ENCODE peak calls at places on chromosomes 1 and 21, in nine cellular contexts. U is HCT116, X is GM23248, N is GM23338, B is OCI-LY7, V is SK-N-SH, Z is PC-3, Q is hepatocyte, W is Karpas-422. E is an unnamed sample. For H4K20me1 and H3K9me2, the result is how much of the 10 kb centered on the place peaks cover.

GRCh38 chr1:59333626-59334277 is 36.9 kb downstream of the FGGY start:
- DNase-seq in U (no peak), X (no peak), N (no peak), B (no peak), V (no peak), Z (no peak), Q (no peak), W (no peak), E (no peak)

GRCh38 chr21:43613755-43614638 is 45.3 kb downstream of the HSF2BP start:
- DNase-seq in U (no peak), X (no peak), N (no peak), B (no peak), V (no peak), Z (no peak), Q (no peak), W (no peak), E (peak)

GRCh38 chr21:32334980-32335471 is 36.4 kb downstream of the MRAP start:
- DNase-seq in U (no peak), X (peak), N (no peak), B (no peak), V (no peak), Z (no peak), Q (no peak), W (no peak), E (no peak)

GRCh38 chr21:44370027-44370735 is 16.8 kb downstream of the TRPM2 start:
- DNase-seq in U (no peak), X (peak), N (peak), B (no peak), V (peak), Z (peak), Q (peak), W (no peak), E (no peak)

GRCh38 chr1:51962486-51963356 is 27.8 kb downstream of the RAB3B start:
- DNase-seq in U (no peak), X (peak), N (no peak), B (no peak), V (no peak), Z (no peak), Q (no peak), W (no peak), E (peak)

GRCh38 chr1:1175221-1176062 is 1.8 kb downstream of the TTLL10 start:
- DNase-seq in U (no peak), X (no peak), N (peak), B (no peak), V (peak), Z (no peak), Q (no peak), W (no peak), E (no peak)

GRCh38 chr21:45594721-45595489 is 48.6 kb upstream of the PCBP3 start:
- DNase-seq in U (no peak), X (no peak), N (no peak), B (no peak), V (no peak), Z (no peak), Q (no peak), W (no peak), E (no peak)

GRCh38 chr21:32270748-32271147 is 8.1 kb downstream of the MIS18A start:
- DNase-seq in U (no peak), X (no peak), N (no peak), B (no peak), V (no peak), Z (no peak), Q (no peak), W (no peak), E (no peak)

GRCh38 chr1:82388679-82389078 is 587.9 kb downstream of the ADGRL2 start:
- DNase-seq in U (no peak), X (peak), N (no peak), B (no peak), V (no peak), Z (peak), Q (peak), W (no peak), E (no peak)

GRCh38 chr1:18776777-18777176 is 82.7 kb downstream of the TAS1R2 start:
- DNase-seq in U (no peak), X (no peak), N (peak), B (no peak), V (no peak), Z (no peak), Q (no peak), W (no peak), E (no peak)

GRCh38 chr1:31843506-31843905 is 27.7 kb upstream of the SPOCD1 start:
- DNase-seq in U (peak), X (peak), N (peak), B (peak), V (no peak), Z (peak), Q (no peak), W (no peak), E (no peak)

GRCh38 chr1:88341436-88341835 is 342.6 kb upstream of the PKN2 start:
- DNase-seq in U (no peak), X (no peak), N (no peak), B (no peak), V (no peak), Z (no peak), Q (no peak), W (no peak), E (no peak)

GRCh38 chr1:6037338-6037762 is 8.3 kb upstream of the KCNAB2 start:
- DNase-seq in U (no peak), X (peak), N (no peak), B (peak), V (peak), Z (peak), Q (no peak), W (peak), E (no peak)
- H4K20me1 ChIP-seq in U (under half), X (under half), N (under half), B (under half), V (under half), Z (under half), Q (under half), W (under half), E (under half)

DNA sequence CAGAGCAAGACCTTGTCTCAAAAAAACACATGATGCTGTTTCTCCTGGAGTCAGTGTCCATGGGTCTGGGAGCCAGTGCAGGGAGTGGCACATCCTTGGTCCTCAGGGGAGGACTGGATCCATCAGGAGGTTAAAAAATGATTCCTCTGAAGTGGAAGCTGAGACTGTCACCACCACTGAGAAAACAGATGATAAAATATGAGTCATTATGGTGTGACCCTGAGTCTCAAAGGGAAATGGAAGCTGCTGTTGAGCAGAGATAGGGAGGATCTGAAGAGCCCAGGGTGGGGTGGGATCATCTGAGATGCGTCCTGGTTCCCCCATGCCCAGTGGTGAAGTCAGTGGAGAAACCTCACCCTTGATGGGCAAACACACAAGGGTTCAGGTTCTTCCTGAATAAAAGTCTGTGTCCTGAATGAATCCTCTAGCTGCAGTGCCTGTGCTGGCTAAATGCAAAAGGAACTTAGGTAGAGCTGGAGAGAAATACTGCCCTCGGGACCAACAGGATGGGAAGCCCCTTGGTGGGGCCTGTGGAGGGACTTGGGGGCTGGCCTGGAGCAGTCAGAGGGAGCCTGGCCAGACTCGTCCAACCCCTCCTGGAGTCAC is 61.6 kb upstream of the TENT5B start:
- DNase-seq in U (no peak), X (peak), N (no peak), B (no peak), V (no peak), Z (peak), Q (peak), W (no peak), E (no peak)
- H3K9me2 ChIP-seq in U (under half), X (under half), N (under half), B (under half), V (under half), Z (under half), Q (under half), W (under half), E (under half)

GRCh38 chr21:37453350-37453749 is 86.8 kb downstream of the DYRK1A start:
- DNase-seq in U (no peak), X (no peak), N (no peak), B (no peak), V (no peak), Z (no peak), Q (no peak), W (no peak), E (no peak)

GRCh38 chr21:37451446-37451845 is 84.9 kb downstream of the DYRK1A start:
- DNase-seq in U (no peak), X (no peak), N (no peak), B (no peak), V (no peak), Z (no peak), Q (no peak), W (no peak), E (no peak)

GRCh38 chr21:37455504-37455911 is 88.9 kb downstream of the DYRK1A start:
- DNase-seq in U (no peak), X (peak), N (no peak), B (no peak), V (no peak), Z (no peak), Q (no peak), W (no peak), E (no peak)

GRCh38 chr21:37452222-37452621 is 85.6 kb downstream of the DYRK1A start:
- DNase-seq in U (no peak), X (peak), N (no peak), B (no peak), V (peak), Z (no peak), Q (peak), W (no peak), E (no peak)

GRCh38 chr21:37454869-37455503 is 88.4 kb downstream of the DYRK1A start:
- DNase-seq in U (no peak), X (no peak), N (no peak), B (no peak), V (peak), Z (no peak), Q (no peak), W (no peak), E (no peak)
- H4K20me1 ChIP-seq in U (under half), X (under half), N (under half), B (under half), V (half or more), Z (half or more), Q (half or more), W (under half), E (under half)

GRCh38 chr1:77139389-77139788 is 79.8 kb downstream of the PIGK start:
- DNase-seq in U (no peak), X (no peak), N (no peak), B (no peak), V (no peak), Z (no peak), Q (no peak), W (no peak), E (no peak)

GRCh38 chr1:77134359-77134758 is 84.9 kb downstream of the PIGK start:
- DNase-seq in U (no peak), X (peak), N (no peak), B (no peak), V (no peak), Z (peak), Q (no peak), W (no peak), E (no peak)

GRCh38 chr1:77133731-77134358 is 85.4 kb downstream of the PIGK start:
- DNase-seq in U (no peak), X (no peak), N (no peak), B (no peak), V (no peak), Z (no peak), Q (no peak), W (no peak), E (no peak)
- H3K9me2 ChIP-seq in U (under half), X (under half), N (under half), B (under half), V (under half), Z (under half), Q (under half), W (under half), E (under half)